ENCODE peak calls at places on chromosomes 2 and 18, in four cellular contexts. S is progenitor cell of endocrine pancreas, N is cardiac muscle cell, A is CD14-positive monocyte. O is an unnamed sample.

GRCh38 chr2:10009271-10009810 is 34.0 kb upstream of the KLF11 start:
- DNase-seq in A (peak; percentile 34), S (no peak), N (no peak), O (no peak)

GRCh38 chr18:77062518-77063003 is 70.0 kb downstream of the MBP start:
- DNase-seq in S (no peak), A (no peak), N (no peak), O (no peak)

GRCh38 chr2:11159574-11160170 is 4.4 kb downstream of the SLC66A3 start:
- DNase-seq in A (no peak), S (no peak), N (no peak), O (no peak)

GRCh38 chr2:13696601-13697000 is 935.9 kb upstream of the LRATD1 start:
- DNase-seq in A (no peak), S (no peak), N (no peak), O (no peak)

GRCh38 chr2:11292464-11293255 is 51.8 kb downstream of the ROCK2 start:
- DNase-seq in S (no peak), N (peak; percentile 6), A (no peak), O (no peak)

GRCh38 chr18:50711401-50711800 is 108.4 kb downstream of the MRO start:
- DNase-seq in S (no peak), N (no peak), A (no peak), O (no peak)

GRCh38 chr2:43255249-43255960 is 29.0 kb upstream of the ZFP36L2 start:
- DNase-seq in A (no peak), S (no peak), N (peak; percentile 32), O (no peak)

GRCh38 chr2:110994250-110994961 is 126.3 kb upstream of the BCL2L11 start:
- DNase-seq in S (no peak), A (peak; percentile 68), N (no peak), O (no peak)

GRCh38 chr18:47997338-47997780 is 66.9 kb upstream of the SMAD2 start:
- DNase-seq in S (no peak), A (no peak), N (no peak), O (no peak)

GRCh38 chr2:5849596-5849995 is 157.4 kb downstream of the SOX11 start:
- DNase-seq in A (no peak), S (no peak), N (peak; percentile 11), O (no peak)

GRCh38 chr2:567865-568638 is 109.2 kb downstream of the TMEM18 start:
- DNase-seq in N (no peak), S (no peak), A (no peak), O (no peak)

GRCh38 chr18:33821503-33821902 is 243.5 kb downstream of the ASXL3 start:
- DNase-seq in A (no peak), N (no peak), S (no peak), O (no peak)

GRCh38 chr2:160784034-160784433 is 290.4 kb upstream of the RBMS1 start:
- DNase-seq in S (no peak), A (no peak), N (no peak), O (no peak)

GRCh38 chr2:89851583-89851905 is 1160.1 kb downstream of the RPIA start:
- DNase-seq in A (no peak), S (no peak), N (no peak), O (no peak)

GRCh38 chr2:237532225-237532624 is 34.1 kb upstream of the PRLH start:
- DNase-seq in N (no peak), A (no peak), S (no peak), O (no peak)

GRCh38 chr2:166404831-166405568 is 29.3 kb upstream of the SCN9A start:
- DNase-seq in S (no peak), A (no peak), N (no peak), O (no peak)

GRCh38 chr2:219272995-219273394 is 6.2 kb upstream of the DNAJB2 start:
- DNase-seq in N (no peak), S (no peak), A (no peak), O (no peak)

GRCh38 chr18:24344509-24344908 is 53.1 kb downstream of the OSBPL1A start:
- DNase-seq in S (no peak), A (no peak), N (no peak), O (no peak)

GRCh38 chr2:232432598-232433184 is 23.3 kb upstream of the ALPI start:
- DNase-seq in A (no peak), N (no peak), S (no peak), O (no peak)

GRCh38 chr2:193841389-193842150 is 1646.8 kb upstream of the TMEFF2 start:
- DNase-seq in N (no peak), A (no peak), S (no peak), O (no peak)

GRCh38 chr2:218020281-218020680 is 17.5 kb upstream of the TNS1 start:
- DNase-seq in N (no peak), S (no peak), A (no peak), O (no peak)

GRCh38 chr18:22348521-22349316 is 69.0 kb downstream of the CTAGE1 start:
- DNase-seq in S (peak; percentile 48), N (peak; percentile 68), A (no peak), O (no peak)

GRCh38 chr2:241096979-241097378 is 5.1 kb downstream of the MTERF4 start:
- DNase-seq in S (no peak), A (no peak), N (no peak), O (no peak)

GRCh38 chr2:26754972-26755670 is 9.0 kb upstream of the SLC35F6 start:
- DNase-seq in A (no peak), S (no peak), N (no peak), O (no peak)

GRCh38 chr2:106919012-106919411 is 33.0 kb upstream of the ST6GAL2 start:
- DNase-seq in A (no peak), S (no peak), N (no peak), O (no peak)

GRCh38 chr2:3519255-3520190 is at the start of gene ADI1:
- DNase-seq in A (peak; percentile 54), N (peak; percentile 66), S (peak; percentile 59), O (peak; percentile 55)

GRCh38 chr2:121355488-121355887 is 70.5 kb upstream of the TFCP2L1 start:
- DNase-seq in A (no peak), N (no peak), S (no peak), O (no peak)

GRCh38 chr2:111930875-111931274 is 32.5 kb downstream of the MERTK start:
- DNase-seq in S (no peak), N (no peak), A (no peak), O (no peak)

GRCh38 chr2:44676379-44676778 is 265.1 kb upstream of the SIX3 start:
- DNase-seq in N (no peak), S (no peak), A (no peak), O (no peak)

GRCh38 chr2:44671276-44671675 is 270.2 kb upstream of the SIX3 start:
- DNase-seq in S (no peak), N (no peak), A (no peak), O (no peak)

GRCh38 chr2:44672431-44672830 is 269.1 kb upstream of the SIX3 start:
- DNase-seq in A (no peak), N (no peak), S (no peak), O (no peak)

GRCh38 chr2:44671896-44672295 is 269.6 kb upstream of the SIX3 start:
- DNase-seq in A (no peak), S (no peak), N (no peak), O (no peak)

DNA sequence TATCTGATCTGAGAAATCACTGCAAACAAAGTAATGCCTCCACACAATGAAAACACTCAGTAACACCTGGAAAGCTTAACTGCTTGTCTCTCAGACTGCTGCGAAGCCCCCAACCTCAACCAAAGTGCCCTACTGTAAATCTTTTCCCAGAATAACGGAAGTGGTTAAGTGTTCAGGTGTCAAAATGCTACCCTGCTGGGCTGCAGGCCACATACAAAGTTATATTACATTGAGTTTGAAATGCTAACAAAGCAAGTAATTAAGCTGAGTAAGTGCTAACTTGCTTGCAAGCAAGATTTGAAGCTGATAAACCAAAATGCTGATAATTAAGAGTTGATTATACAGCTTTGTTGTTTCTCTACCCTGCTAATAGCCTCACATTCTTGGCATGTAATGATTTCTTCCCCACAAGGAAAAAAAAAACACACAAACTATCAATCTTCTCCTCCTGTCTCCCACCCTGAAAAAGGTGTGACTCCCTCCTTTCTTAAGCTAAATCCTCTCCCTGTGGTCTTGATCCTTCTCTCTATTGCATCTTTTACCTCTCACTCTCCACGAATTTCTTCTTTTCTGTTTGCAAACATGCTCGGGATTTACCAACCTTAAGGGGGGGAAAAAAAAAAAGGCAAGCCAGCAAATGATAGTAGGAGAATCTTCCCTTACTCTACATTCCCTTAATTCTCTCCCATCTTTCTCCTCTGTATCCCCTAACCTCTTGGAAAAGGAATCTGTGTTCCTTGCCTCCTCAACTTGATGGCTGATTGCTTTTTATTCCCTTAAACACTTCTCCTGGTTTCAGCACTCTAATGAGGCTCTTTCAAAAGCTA is 266.8 kb upstream of the SIX3 start:
- DNase-seq in A (no peak), N (no peak), S (no peak), O (no peak)
- TF ChIP-seq CTCF in A (no peak), N (no peak), S (no peak), O (no peak)

DNA sequence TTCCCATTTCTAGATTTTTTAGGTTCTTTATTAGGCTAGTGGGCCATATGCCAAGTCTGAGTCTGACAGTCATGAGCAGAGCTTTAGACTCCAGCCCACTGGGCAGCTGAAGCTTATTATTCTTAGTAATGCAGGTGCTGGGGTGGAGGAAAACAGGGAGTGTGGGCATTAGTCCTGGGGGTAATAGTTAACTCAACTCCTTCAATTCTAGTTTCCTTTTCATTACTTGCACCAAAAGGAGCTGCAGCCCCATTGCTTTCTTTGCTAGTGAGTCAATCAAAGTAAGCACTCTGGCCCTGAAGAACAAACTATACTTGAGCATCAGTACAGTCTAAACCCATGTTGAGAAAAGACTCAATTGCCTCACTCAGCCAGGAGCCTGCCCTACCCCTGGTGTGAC is 35.5 kb downstream of the ICOS start:
- DNase-seq in A (no peak), N (no peak), S (no peak), O (no peak)
- TF ChIP-seq CTCF in A (no peak), N (no peak), S (no peak), O (no peak)

GRCh38 chr2:157841485-157841884 is 34.6 kb downstream of the ACVR1 start:
- DNase-seq in S (no peak), A (no peak), N (no peak), O (no peak)

GRCh38 chr2:157839162-157839801 is 36.8 kb downstream of the ACVR1 start:
- DNase-seq in A (no peak), N (peak; percentile 87), S (peak; percentile 20), O (no peak)

GRCh38 chr2:157842106-157842879 is 33.8 kb downstream of the ACVR1 start:
- DNase-seq in N (no peak), A (no peak), S (no peak), O (no peak)

GRCh38 chr2:157839822-157840221 is 36.3 kb downstream of the ACVR1 start:
- DNase-seq in N (no peak), S (no peak), A (no peak), O (no peak)

GRCh38 chr2:157840568-157841156 is 35.5 kb downstream of the ACVR1 start:
- DNase-seq in A (no peak), N (peak; percentile 69), S (no peak), O (no peak)
- TF ChIP-seq CTCF in A (no peak), N (peak; percentile 12), S (no peak), O (no peak)

DNA sequence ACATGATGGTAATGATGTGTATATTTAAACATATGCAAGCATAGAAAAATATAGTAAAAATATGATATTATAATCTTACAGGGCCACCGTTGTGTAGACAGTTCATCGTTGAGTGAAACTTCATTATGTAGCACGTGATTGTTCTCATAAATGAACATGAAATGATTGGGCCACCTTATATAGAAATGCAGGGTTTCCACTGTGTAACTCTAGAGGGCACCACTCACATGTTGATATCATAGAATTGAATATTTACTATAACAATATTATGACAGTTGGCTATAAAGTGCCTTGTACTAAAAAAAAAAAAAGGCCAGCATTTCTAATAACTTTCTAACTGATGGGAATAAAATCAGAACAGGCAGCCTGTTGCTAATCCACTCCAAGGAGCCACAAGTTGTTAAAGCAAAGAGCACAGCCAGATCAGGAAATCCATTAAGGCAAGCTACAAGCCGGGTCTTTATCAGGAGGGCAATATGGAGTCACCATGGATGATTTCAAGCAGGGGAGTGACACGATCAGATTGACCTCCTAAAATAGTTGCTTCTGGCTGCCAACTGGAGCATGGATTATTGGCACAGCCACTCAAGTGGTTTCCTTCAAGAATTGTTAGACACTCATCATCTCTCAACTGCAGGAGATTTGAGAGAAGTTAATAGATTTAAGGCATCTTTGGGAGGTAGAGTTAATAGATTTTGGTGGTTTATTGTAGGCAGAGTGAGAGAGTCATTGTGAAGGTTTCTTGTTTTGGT is 16.7 kb downstream of the IL1F10 start:
- DNase-seq in A (no peak), N (no peak), S (no peak), O (no peak)
- TF ChIP-seq CTCF in A (peak; percentile 73), N (peak; percentile 52), S (peak; percentile 36), O (no peak)